ENCODE peak calls at places on chromosomes 13 and 19, in seven cellular contexts. G, A, E, P, K, N and F are unnamed samples.

GRCh38 chr13:103282571-103283450 is 216.6 kb upstream of the SLC10A2 start:
- DNase-seq in P (no peak), E (no peak), K (no peak), G (no peak), N (no peak), A (no peak), F (no peak)

GRCh38 chr13:48231080-48231479 is 1.9 kb upstream of the ITM2B start:
- DNase-seq in N (no peak), E (no peak), P (no peak), K (no peak), A (no peak), G (no peak), F (no peak)

GRCh38 chr19:39557791-39558622 is 18.0 kb upstream of the EID2 start:
- DNase-seq in E (no peak), K (no peak), A (no peak), G (no peak), N (no peak), P (no peak), F (no peak)

GRCh38 chr19:4730740-4731171 is 7.1 kb upstream of the DPP9 start:
- DNase-seq in E (no peak), A (no peak), G (peak; percentile 50), K (no peak), P (no peak), N (peak; percentile 64), F (no peak)

GRCh38 chr19:29528946-29529645 is 3.3 kb downstream of the VSTM2B start:
- DNase-seq in A (no peak), N (peak; percentile 35), K (no peak), E (no peak), P (no peak), G (no peak), F (no peak)

GRCh38 chr19:55082023-55082851 is 6.6 kb downstream of the EPS8L1 start:
- DNase-seq in E (no peak), A (no peak), P (no peak), G (no peak), K (peak; percentile 48), N (peak; percentile 51), F (peak; percentile 33)

GRCh38 chr13:65660696-65661095 is 1569.4 kb downstream of the PCDH9 start:
- DNase-seq in P (no peak), G (no peak), K (no peak), E (no peak), A (no peak), N (no peak), F (no peak)

GRCh38 chr19:3270908-3271307 is 46.4 kb downstream of the CELF5 start:
- DNase-seq in P (peak; percentile 22), G (peak; percentile 11), A (no peak), N (no peak), K (no peak), E (no peak), F (no peak)

GRCh38 chr13:30997697-30998547 is 65.5 kb downstream of the TEX26 start:
- DNase-seq in A (no peak), G (no peak), E (no peak), K (no peak), N (no peak), P (no peak), F (no peak)

GRCh38 chr13:20360041-20360491 is 127.9 kb upstream of the GJB6 start:
- DNase-seq in G (no peak), E (no peak), P (peak; percentile 13), A (no peak), N (no peak), K (peak; percentile 47), F (no peak)

GRCh38 chr13:76638882-76639281 is 247.3 kb downstream of the KCTD12 start:
- DNase-seq in P (peak; percentile 5), K (no peak), A (no peak), N (no peak), E (no peak), G (no peak), F (no peak)

GRCh38 chr13:69677343-69677742 is 430.3 kb upstream of the ATXN8OS start:
- DNase-seq in P (no peak), A (no peak), E (no peak), N (no peak), K (no peak), G (no peak), F (no peak)

GRCh38 chr13:21106089-21106488 is 44.7 kb upstream of the LATS2 start:
- DNase-seq in G (no peak), K (no peak), N (no peak), A (no peak), E (no peak), P (peak; percentile 75), F (no peak)

GRCh38 chr13:48161530-48162179 is 66.8 kb upstream of the MED4 start:
- DNase-seq in K (no peak), E (peak; percentile 72), P (no peak), A (no peak), N (no peak), G (no peak), F (no peak)

GRCh38 chr19:11023016-11023415 is 62.2 kb downstream of the SMARCA4 start:
- DNase-seq in E (no peak), P (no peak), K (no peak), G (no peak), N (no peak), A (no peak), F (no peak)

GRCh38 chr13:27790523-27790922 is 1.8 kb upstream of the GSX1 start:
- DNase-seq in A (no peak), E (no peak), G (no peak), P (no peak), K (no peak), N (no peak), F (no peak)

GRCh38 chr13:49996951-49997895 is at the start of gene TRIM13:
- DNase-seq in G (peak; percentile 78), K (peak; percentile 88), P (peak; percentile 89), N (peak; percentile 92), E (peak; percentile 92), A (peak; percentile 56), F (peak; percentile 88)

GRCh38 chr19:7507884-7508283 is 8.0 kb upstream of the ZNF358 start:
- DNase-seq in E (peak; percentile 82), P (peak; percentile 73), N (peak; percentile 88), K (peak; percentile 85), G (no peak), A (no peak), F (peak; percentile 73)